ENCODE peak calls at places on chromosomes 13 and 19, in eight cellular contexts. O is body of pancreas, M is kidney, R is fibroblast of mammary gland, T is prostate gland, B is GM06990, S is lower lobe of right lung, C is astrocyte of the spinal cord. N is an unnamed sample.

GRCh38 chr13:23966691-23967615 is 69.7 kb upstream of the C1QTNF9B start:
- DNase-seq in O (no peak), M (no peak), R (no peak), T (peak), B (peak), S (no peak), C (no peak), N (no peak)

GRCh38 chr13:111548301-111548700 is 227.9 kb downstream of the TEX29 start:
- DNase-seq in O (no peak), M (no peak), R (no peak), T (no peak), B (no peak), S (no peak), C (no peak), N (no peak)

GRCh38 chr19:35882074-35882832 is 13.9 kb downstream of the APLP1 start:
- DNase-seq in O (peak), M (no peak), R (peak), T (peak), B (no peak), S (no peak), C (peak), N (peak)

GRCh38 chr13:44842158-44842557 is 147.1 kb downstream of the NUFIP1 start:
- DNase-seq in O (no peak), M (no peak), R (peak), T (no peak), B (no peak), S (no peak), C (peak), N (peak)

GRCh38 chr19:46860846-46861690 is at the start of gene ARHGAP35:
- DNase-seq in O (peak), M (peak), R (no peak), T (no peak), B (no peak), S (peak), C (no peak), N (peak)

GRCh38 chr19:30227071-30227621 is 145.0 kb upstream of the ZNF536 start:
- DNase-seq in O (no peak), M (no peak), R (no peak), T (no peak), B (no peak), S (no peak), C (no peak), N (no peak)

GRCh38 chr13:110506396-110506795 is 55.1 kb downstream of the RAB20 start:
- DNase-seq in O (no peak), M (peak), R (no peak), T (no peak), B (no peak), S (peak), C (no peak), N (no peak)

GRCh38 chr13:108220042-108220441 is 1.9 kb downstream of the ABHD13 start:
- DNase-seq in O (peak), M (no peak), R (no peak), T (no peak), B (no peak), S (peak), C (no peak), N (peak)

GRCh38 chr13:28531956-28532225 is 37.0 kb upstream of the FLT1 start:
- DNase-seq in O (no peak), M (no peak), R (no peak), T (no peak), B (no peak), S (no peak), C (no peak), N (no peak)

GRCh38 chr13:28339419-28339818 is 155.5 kb downstream of the FLT1 start:
- DNase-seq in O (no peak), M (no peak), R (peak), T (no peak), B (no peak), S (no peak), C (peak), N (no peak)

GRCh38 chr13:66778461-66778860 is 451.7 kb downstream of the PCDH9 start:
- DNase-seq in O (no peak), M (no peak), R (peak), T (no peak), B (no peak), S (no peak), C (no peak), N (peak)

GRCh38 chr13:41782086-41782485 is 178.8 kb downstream of the VWA8 start:
- DNase-seq in O (no peak), M (no peak), R (no peak), T (no peak), B (no peak), S (no peak), C (no peak), N (no peak)

GRCh38 chr13:40061466-40062450 is 406.3 kb downstream of the COG6 start:
- DNase-seq in O (peak), M (no peak), R (peak), T (no peak), B (no peak), S (no peak), C (no peak), N (peak)

GRCh38 chr13:84962141-84962750 is 837.0 kb downstream of the SLITRK6 start:
- DNase-seq in O (no peak), M (peak), R (no peak), T (no peak), B (no peak), S (no peak), C (no peak), N (no peak)

GRCh38 chr13:78660130-78660857 is 1.3 kb upstream of the OBI1 start:
- DNase-seq in O (peak), M (peak), R (peak), T (peak), B (peak), S (no peak), C (no peak), N (no peak)

GRCh38 chr13:79566118-79566517 is 85.2 kb downstream of the NDFIP2 start:
- DNase-seq in O (no peak), M (no peak), R (no peak), T (no peak), B (no peak), S (no peak), C (no peak), N (no peak)

GRCh38 chr19:28980236-28980868 is 232.6 kb downstream of the UQCRFS1 start:
- DNase-seq in O (no peak), M (no peak), R (peak), T (no peak), B (no peak), S (no peak), C (no peak), N (no peak)

GRCh38 chr19:36489920-36490415 is 607 bp upstream of the ZNF566 start:
- DNase-seq in O (peak), M (no peak), R (peak), T (no peak), B (no peak), S (peak), C (no peak), N (peak)

GRCh38 chr19:47481460-47482052 is 2.5 kb downstream of the KPTN start:
- DNase-seq in O (no peak), M (no peak), R (no peak), T (no peak), B (no peak), S (no peak), C (no peak), N (no peak)

GRCh38 chr13:97140611-97141010 is 81.5 kb upstream of the MBNL2 start:
- DNase-seq in O (no peak), M (no peak), R (no peak), T (no peak), B (no peak), S (no peak), C (no peak), N (no peak)

GRCh38 chr13:34246511-34246910 is 428.6 kb downstream of the RFC3 start:
- DNase-seq in O (no peak), M (no peak), R (peak), T (no peak), B (no peak), S (no peak), C (no peak), N (peak)

GRCh38 chr13:61128850-61129645 is 286.6 kb downstream of the PCDH20 start:
- DNase-seq in O (no peak), M (no peak), R (no peak), T (peak), B (no peak), S (no peak), C (peak), N (peak)

GRCh38 chr13:97879646-97880297 is 73.7 kb upstream of the IPO5 start:
- DNase-seq in O (no peak), M (no peak), R (peak), T (no peak), B (no peak), S (no peak), C (peak), N (peak)

GRCh38 chr19:49213791-49214190 is 56.2 kb downstream of the TRPM4 start:
- DNase-seq in O (no peak), M (no peak), R (no peak), T (no peak), B (no peak), S (no peak), C (no peak), N (no peak)

GRCh38 chr19:57947088-57947418 is 453 bp downstream of the ZNF256 start:
- DNase-seq in O (no peak), M (no peak), R (no peak), T (no peak), B (no peak), S (no peak), C (no peak), N (no peak)

GRCh38 chr13:23673867-23674605 is 103.8 kb downstream of the TNFRSF19 start:
- DNase-seq in O (no peak), M (no peak), R (no peak), T (no peak), B (no peak), S (no peak), C (peak), N (peak)

GRCh38 chr19:58397533-58398037 is 2.1 kb downstream of the RNF225 start:
- DNase-seq in O (no peak), M (peak), R (no peak), T (no peak), B (no peak), S (no peak), C (no peak), N (no peak)

GRCh38 chr13:26977541-26977940 is 194.1 kb downstream of the USP12 start:
- DNase-seq in O (no peak), M (no peak), R (no peak), T (no peak), B (no peak), S (no peak), C (no peak), N (no peak)

GRCh38 chr13:80830431-80830830 is 489.5 kb upstream of the SPRY2 start:
- DNase-seq in O (peak), M (no peak), R (no peak), T (no peak), B (no peak), S (no peak), C (no peak), N (no peak)

GRCh38 chr19:35533822-35534521 is 716 bp downstream of the GAPDHS start:
- DNase-seq in O (peak), M (peak), R (peak), T (no peak), B (peak), S (peak), C (no peak), N (peak)

GRCh38 chr19:47228937-47229673 is 1.9 kb downstream of the BBC3 start:
- DNase-seq in O (no peak), M (no peak), R (peak), T (no peak), B (peak), S (no peak), C (peak), N (peak)

GRCh38 chr13:97212540-97213146 is 9.5 kb upstream of the MBNL2 start:
- DNase-seq in O (peak), M (no peak), R (peak), T (no peak), B (no peak), S (no peak), C (peak), N (peak)

GRCh38 chr13:75764251-75764650 is 128.1 kb downstream of the LMO7 start:
- DNase-seq in O (no peak), M (no peak), R (no peak), T (no peak), B (no peak), S (no peak), C (no peak), N (no peak)

GRCh38 chr13:75762066-75762937 is 126.2 kb downstream of the LMO7 start:
- DNase-seq in O (peak), M (no peak), R (peak), T (peak), B (peak), S (no peak), C (no peak), N (peak)

GRCh38 chr13:75761373-75761772 is 125.2 kb downstream of the LMO7 start:
- DNase-seq in O (no peak), M (no peak), R (no peak), T (no peak), B (no peak), S (no peak), C (no peak), N (no peak)

GRCh38 chr13:75763511-75763910 is 127.4 kb downstream of the LMO7 start:
- DNase-seq in O (no peak), M (no peak), R (no peak), T (no peak), B (no peak), S (no peak), C (no peak), N (peak)

DNA sequence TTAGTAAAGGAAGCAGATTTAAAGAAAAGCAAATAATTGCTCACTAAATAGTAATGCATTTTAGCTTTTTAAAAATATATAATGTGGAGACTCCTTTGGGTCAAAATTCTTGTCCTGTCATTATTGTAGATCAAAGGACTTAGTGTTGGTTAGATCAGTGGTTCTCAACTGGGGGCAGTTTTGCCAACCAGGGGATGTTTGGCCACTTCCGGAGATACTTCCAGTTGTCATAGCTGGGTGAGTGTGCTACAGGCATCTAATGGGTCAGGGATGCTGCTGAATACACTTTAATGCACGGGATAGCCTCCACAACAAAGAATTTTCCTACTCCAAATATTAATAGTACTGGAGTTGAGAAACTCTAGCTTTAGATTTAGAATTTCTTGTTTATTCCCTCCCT is 126.8 kb downstream of the LMO7 start:
- DNase-seq in O (no peak), M (no peak), R (no peak), T (no peak), B (no peak), S (no peak), C (no peak), N (no peak)
- H3K4me3 ChIP-seq in O (no peak), M (peak), R (no peak), T (peak), B (no peak), S (peak), C (no peak), N (peak)

GRCh38 chr13:90445179-90445578 is 902.3 kb upstream of the MIR17HG start:
- DNase-seq in O (peak), M (no peak), R (peak), T (no peak), B (no peak), S (no peak), C (peak), N (peak)
- H3K4me3 ChIP-seq in O (no peak), M (no peak), R (no peak), T (no peak), B (no peak), S (no peak), C (no peak), N (no peak)

GRCh38 chr19:45245334-45245787 is at the start of gene EXOC3L2:
- DNase-seq in O (no peak), M (peak), R (no peak), T (no peak), B (no peak), S (no peak), C (no peak), N (no peak)
- H3K4me3 ChIP-seq in O (no peak), M (peak), R (no peak), T (no peak), B (no peak), S (peak), C (no peak), N (no peak)

GRCh38 chr19:50658438-50659317 is 9.4 kb downstream of the C19orf81 start:
- DNase-seq in O (peak), M (peak), R (peak), T (peak), B (peak), S (peak), C (peak), N (peak)

GRCh38 chr19:50654882-50655281 is 5.6 kb downstream of the C19orf81 start:
- DNase-seq in O (no peak), M (no peak), R (no peak), T (no peak), B (no peak), S (no peak), C (no peak), N (no peak)

GRCh38 chr19:50659318-50660082 is 10.3 kb downstream of the C19orf81 start:
- DNase-seq in O (no peak), M (peak), R (no peak), T (no peak), B (no peak), S (no peak), C (no peak), N (no peak)

GRCh38 chr19:50657672-50658437 is 8.6 kb downstream of the C19orf81 start:
- DNase-seq in O (peak), M (peak), R (peak), T (peak), B (peak), S (peak), C (peak), N (peak)

GRCh38 chr19:50657222-50657669 is 8.0 kb downstream of the C19orf81 start:
- DNase-seq in O (no peak), M (no peak), R (no peak), T (no peak), B (no peak), S (no peak), C (no peak), N (no peak)
- H3K4me3 ChIP-seq in O (no peak), M (no peak), R (no peak), T (no peak), B (no peak), S (no peak), C (no peak), N (no peak)

DNA sequence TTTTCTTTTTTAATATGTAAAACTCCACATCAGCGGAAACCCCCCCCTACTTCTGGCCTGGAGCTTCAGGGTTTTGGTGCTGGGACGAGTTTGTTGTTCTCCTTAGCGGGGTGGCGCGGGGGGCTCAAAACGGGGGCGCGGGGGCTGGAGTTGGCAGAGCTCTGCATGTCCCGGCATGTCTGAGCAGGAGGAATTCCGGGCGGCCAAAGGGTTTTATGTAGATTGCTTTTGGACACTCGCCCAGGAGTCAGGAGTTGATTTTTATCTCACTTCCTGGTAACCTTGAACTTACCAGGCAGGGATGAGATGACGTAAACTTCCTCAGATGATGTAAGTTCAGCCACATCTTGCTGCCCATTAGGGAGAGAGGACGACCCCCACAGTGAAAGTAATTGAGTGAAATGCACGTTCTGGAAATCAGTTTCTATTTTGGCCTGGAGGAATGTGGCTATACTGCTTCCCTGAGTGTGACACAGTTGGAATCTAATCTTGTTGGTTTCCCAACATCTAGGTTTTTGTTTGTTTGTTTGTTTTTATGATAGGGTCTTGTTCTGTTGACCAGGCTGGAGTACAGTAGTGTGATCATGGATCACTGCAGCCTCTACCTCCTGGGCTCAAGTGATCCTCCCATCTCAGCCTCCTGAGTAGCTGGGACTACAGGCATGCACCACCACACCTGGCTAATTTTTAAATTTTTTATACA is 21.0 kb upstream of the GDF15 start:
- DNase-seq in O (peak), M (peak), R (peak), T (peak), B (no peak), S (peak), C (peak), N (peak)
- H3K4me3 ChIP-seq in O (no peak), M (no peak), R (no peak), T (no peak), B (no peak), S (peak), C (no peak), N (no peak)

N was measured in epithelial cell of esophagus.